ENCODE peak calls at places on chromosomes 5 and 9, in five cellular contexts. One of them, this sample, is unnamed.

GRCh38 chr5:170254056-170254455 is 21.3 kb downstream of the C5orf58 start:
- ATAC-seq in left lung: peak
- ATAC-seq in T-cell: peak
- ATAC-seq in heart left ventricle: no peak
- ATAC-seq in activated T-cell treated with anti-CD3 and anti-CD28 coated beads, Interleukin-2, amount 50 U/mL, for 72 hours: peak
- ATAC-seq in this sample: peak

GRCh38 chr5:72096602-72097205 is 10.6 kb upstream of the MAP1B start:
- ATAC-seq in left lung: no peak
- ATAC-seq in T-cell: no peak
- ATAC-seq in heart left ventricle: no peak
- ATAC-seq in activated T-cell treated with anti-CD3 and anti-CD28 coated beads, Interleukin-2, amount 50 U/mL, for 72 hours: no peak
- ATAC-seq in this sample: no peak

GRCh38 chr5:171956870-171957501 is 49.5 kb downstream of the FBXW11 start:
- ATAC-seq in left lung: no peak
- ATAC-seq in T-cell: no peak
- ATAC-seq in heart left ventricle: no peak
- ATAC-seq in activated T-cell treated with anti-CD3 and anti-CD28 coated beads, Interleukin-2, amount 50 U/mL, for 72 hours: peak
- ATAC-seq in this sample: no peak

GRCh38 chr5:158777647-158778368 is 321.9 kb downstream of the EBF1 start:
- ATAC-seq in left lung: no peak
- ATAC-seq in T-cell: no peak
- ATAC-seq in heart left ventricle: peak
- ATAC-seq in activated T-cell treated with anti-CD3 and anti-CD28 coated beads, Interleukin-2, amount 50 U/mL, for 72 hours: no peak
- ATAC-seq in this sample: no peak

GRCh38 chr9:93316726-93317494 is 133.0 kb downstream of the WNK2 start:
- ATAC-seq in left lung: no peak
- ATAC-seq in T-cell: no peak
- ATAC-seq in heart left ventricle: no peak
- ATAC-seq in activated T-cell treated with anti-CD3 and anti-CD28 coated beads, Interleukin-2, amount 50 U/mL, for 72 hours: no peak
- ATAC-seq in this sample: no peak

GRCh38 chr5:111135946-111136345 is 43.8 kb downstream of the WDR36 start:
- ATAC-seq in left lung: peak
- ATAC-seq in T-cell: no peak
- ATAC-seq in heart left ventricle: no peak
- ATAC-seq in activated T-cell treated with anti-CD3 and anti-CD28 coated beads, Interleukin-2, amount 50 U/mL, for 72 hours: no peak
- ATAC-seq in this sample: peak

GRCh38 chr5:141476132-141476909 is 555 bp downstream of the PCDHGC3 start:
- ATAC-seq in left lung: peak
- ATAC-seq in T-cell: no peak
- ATAC-seq in heart left ventricle: peak
- ATAC-seq in activated T-cell treated with anti-CD3 and anti-CD28 coated beads, Interleukin-2, amount 50 U/mL, for 72 hours: peak
- ATAC-seq in this sample: peak

GRCh38 chr9:16986441-16987387 is 116.2 kb upstream of the BNC2 start:
- ATAC-seq in left lung: no peak
- ATAC-seq in T-cell: no peak
- ATAC-seq in heart left ventricle: no peak
- ATAC-seq in activated T-cell treated with anti-CD3 and anti-CD28 coated beads, Interleukin-2, amount 50 U/mL, for 72 hours: no peak
- ATAC-seq in this sample: peak

GRCh38 chr9:68522954-68523353 is 17.7 kb downstream of the TMEM252 start:
- ATAC-seq in left lung: no peak
- ATAC-seq in T-cell: no peak
- ATAC-seq in heart left ventricle: no peak
- ATAC-seq in activated T-cell treated with anti-CD3 and anti-CD28 coated beads, Interleukin-2, amount 50 U/mL, for 72 hours: no peak
- ATAC-seq in this sample: peak

GRCh38 chr5:174571662-174572397 is 152.6 kb upstream of the MSX2 start:
- ATAC-seq in left lung: peak
- ATAC-seq in T-cell: no peak
- ATAC-seq in heart left ventricle: peak
- ATAC-seq in activated T-cell treated with anti-CD3 and anti-CD28 coated beads, Interleukin-2, amount 50 U/mL, for 72 hours: no peak
- ATAC-seq in this sample: peak

GRCh38 chr5:173499471-173500212 is 116.8 kb downstream of the BOD1 start:
- ATAC-seq in left lung: no peak
- ATAC-seq in T-cell: no peak
- ATAC-seq in heart left ventricle: peak
- ATAC-seq in activated T-cell treated with anti-CD3 and anti-CD28 coated beads, Interleukin-2, amount 50 U/mL, for 72 hours: no peak
- ATAC-seq in this sample: no peak

GRCh38 chr5:125402787-125403186 is 656.3 kb upstream of the ZNF608 start:
- ATAC-seq in left lung: no peak
- ATAC-seq in T-cell: no peak
- ATAC-seq in heart left ventricle: no peak
- ATAC-seq in activated T-cell treated with anti-CD3 and anti-CD28 coated beads, Interleukin-2, amount 50 U/mL, for 72 hours: no peak
- ATAC-seq in this sample: no peak

GRCh38 chr5:143041972-143042770 is 272.0 kb downstream of the ARHGAP26 start:
- ATAC-seq in left lung: peak
- ATAC-seq in T-cell: no peak
- ATAC-seq in heart left ventricle: peak
- ATAC-seq in activated T-cell treated with anti-CD3 and anti-CD28 coated beads, Interleukin-2, amount 50 U/mL, for 72 hours: no peak
- ATAC-seq in this sample: peak

GRCh38 chr5:30337084-30337573 is 856.4 kb upstream of the CDH6 start:
- ATAC-seq in left lung: no peak
- ATAC-seq in T-cell: no peak
- ATAC-seq in heart left ventricle: no peak
- ATAC-seq in activated T-cell treated with anti-CD3 and anti-CD28 coated beads, Interleukin-2, amount 50 U/mL, for 72 hours: no peak
- ATAC-seq in this sample: no peak

GRCh38 chr9:75950983-75951382 is 60.5 kb downstream of the PCSK5 start:
- ATAC-seq in left lung: no peak
- ATAC-seq in T-cell: no peak
- ATAC-seq in heart left ventricle: no peak
- ATAC-seq in activated T-cell treated with anti-CD3 and anti-CD28 coated beads, Interleukin-2, amount 50 U/mL, for 72 hours: no peak
- ATAC-seq in this sample: no peak

GRCh38 chr9:86968258-86968920 is 21.1 kb upstream of the GAS1 start:
- ATAC-seq in left lung: no peak
- ATAC-seq in T-cell: no peak
- ATAC-seq in heart left ventricle: peak
- ATAC-seq in activated T-cell treated with anti-CD3 and anti-CD28 coated beads, Interleukin-2, amount 50 U/mL, for 72 hours: no peak
- ATAC-seq in this sample: no peak

GRCh38 chr5:55039843-55040242 is 15.8 kb downstream of the GZMK start:
- ATAC-seq in left lung: no peak
- ATAC-seq in T-cell: no peak
- ATAC-seq in heart left ventricle: no peak
- ATAC-seq in activated T-cell treated with anti-CD3 and anti-CD28 coated beads, Interleukin-2, amount 50 U/mL, for 72 hours: no peak
- ATAC-seq in this sample: no peak

GRCh38 chr5:91219141-91219802 is 163.8 kb downstream of the ARRDC3 start:
- ATAC-seq in left lung: peak
- ATAC-seq in T-cell: no peak
- ATAC-seq in heart left ventricle: peak
- ATAC-seq in activated T-cell treated with anti-CD3 and anti-CD28 coated beads, Interleukin-2, amount 50 U/mL, for 72 hours: no peak
- ATAC-seq in this sample: peak

GRCh38 chr5:132667761-132668705 is 5.8 kb upstream of the IL4 start:
- ATAC-seq in left lung: no peak
- ATAC-seq in T-cell: no peak
- ATAC-seq in heart left ventricle: no peak
- ATAC-seq in activated T-cell treated with anti-CD3 and anti-CD28 coated beads, Interleukin-2, amount 50 U/mL, for 72 hours: no peak
- ATAC-seq in this sample: no peak

GRCh38 chr9:350354-350753 is 135.7 kb downstream of the DOCK8 start:
- ATAC-seq in left lung: no peak
- ATAC-seq in T-cell: no peak
- ATAC-seq in heart left ventricle: no peak
- ATAC-seq in activated T-cell treated with anti-CD3 and anti-CD28 coated beads, Interleukin-2, amount 50 U/mL, for 72 hours: no peak
- ATAC-seq in this sample: no peak

GRCh38 chr9:101561740-101562139 is 28.1 kb downstream of the RNF20 start:
- ATAC-seq in left lung: no peak
- ATAC-seq in T-cell: peak
- ATAC-seq in heart left ventricle: no peak
- ATAC-seq in activated T-cell treated with anti-CD3 and anti-CD28 coated beads, Interleukin-2, amount 50 U/mL, for 72 hours: no peak
- ATAC-seq in this sample: no peak

GRCh38 chr9:130034570-130034969 is 8.4 kb downstream of the FNBP1 start:
- ATAC-seq in left lung: peak
- ATAC-seq in T-cell: no peak
- ATAC-seq in heart left ventricle: peak
- ATAC-seq in activated T-cell treated with anti-CD3 and anti-CD28 coated beads, Interleukin-2, amount 50 U/mL, for 72 hours: peak
- ATAC-seq in this sample: peak

GRCh38 chr9:1057910-1058309 is 7.8 kb downstream of the DMRT2 start:
- ATAC-seq in left lung: no peak
- ATAC-seq in T-cell: no peak
- ATAC-seq in heart left ventricle: no peak
- ATAC-seq in activated T-cell treated with anti-CD3 and anti-CD28 coated beads, Interleukin-2, amount 50 U/mL, for 72 hours: no peak
- ATAC-seq in this sample: no peak

GRCh38 chr9:89541798-89542197 is 43.9 kb upstream of the SEMA4D start:
- ATAC-seq in left lung: no peak
- ATAC-seq in T-cell: no peak
- ATAC-seq in heart left ventricle: no peak
- ATAC-seq in activated T-cell treated with anti-CD3 and anti-CD28 coated beads, Interleukin-2, amount 50 U/mL, for 72 hours: no peak
- ATAC-seq in this sample: no peak

GRCh38 chr5:52760695-52761366 is 26.9 kb upstream of the ITGA1 start:
- ATAC-seq in left lung: no peak
- ATAC-seq in T-cell: no peak
- ATAC-seq in heart left ventricle: no peak
- ATAC-seq in activated T-cell treated with anti-CD3 and anti-CD28 coated beads, Interleukin-2, amount 50 U/mL, for 72 hours: peak
- ATAC-seq in this sample: no peak

GRCh38 chr9:89579741-89580395 is 24.9 kb upstream of the GADD45G start:
- ATAC-seq in left lung: no peak
- ATAC-seq in T-cell: peak
- ATAC-seq in heart left ventricle: no peak
- ATAC-seq in activated T-cell treated with anti-CD3 and anti-CD28 coated beads, Interleukin-2, amount 50 U/mL, for 72 hours: peak
- ATAC-seq in this sample: no peak

GRCh38 chr9:95459218-95459617 is 57.6 kb downstream of the PTCH1 start:
- ATAC-seq in left lung: no peak
- ATAC-seq in T-cell: no peak
- ATAC-seq in heart left ventricle: no peak
- ATAC-seq in activated T-cell treated with anti-CD3 and anti-CD28 coated beads, Interleukin-2, amount 50 U/mL, for 72 hours: no peak
- ATAC-seq in this sample: no peak